ENCODE peak calls at places on chromosomes 1 and 21, in ten cellular contexts. W, I, P, S, O, N, Y, G, R and C are unnamed samples.

GRCh38 chr1:55696181-55696580 is 481.0 kb upstream of the USP24 start:
- DNase-seq in W (peak; percentile 69), I (peak; percentile 87), P (no peak), S (no peak), O (peak; percentile 83), N (no peak), Y (no peak), G (no peak), R (no peak), C (no peak)

GRCh38 chr1:17139637-17140036 is 20.4 kb upstream of the PADI2 start:
- DNase-seq in W (no peak), I (no peak), P (no peak), S (no peak), O (no peak), N (no peak), Y (no peak), G (no peak), R (no peak), C (no peak)

GRCh38 chr1:183368213-183369108 is 49.7 kb downstream of the NMNAT2 start:
- DNase-seq in W (no peak), I (no peak), P (no peak), S (no peak), O (no peak), N (no peak), Y (no peak), G (no peak), R (no peak), C (peak; percentile 4)

GRCh38 chr1:77031101-77031662 is 163.9 kb downstream of the ST6GALNAC5 start:
- DNase-seq in W (no peak), I (no peak), P (no peak), S (no peak), O (no peak), N (peak; percentile 26), Y (no peak), G (no peak), R (no peak), C (peak; percentile 9)

GRCh38 chr21:37983336-37984095 is 67.3 kb upstream of the KCNJ6 start:
- DNase-seq in W (no peak), I (peak; percentile 9), P (no peak), S (no peak), O (no peak), N (peak; percentile 7), Y (no peak), G (no peak), R (no peak), C (no peak)

GRCh38 chr1:207672525-207673130 is 27.7 kb downstream of the CR1L start:
- DNase-seq in W (no peak), I (no peak), P (peak; percentile 35), S (no peak), O (no peak), N (peak; percentile 27), Y (no peak), G (no peak), R (peak; percentile 32), C (peak; percentile 73)

GRCh38 chr1:245606157-245606725 is 451.5 kb downstream of the KIF26B start:
- DNase-seq in W (no peak), I (peak; percentile 32), P (no peak), S (no peak), O (no peak), N (no peak), Y (no peak), G (peak; percentile 52), R (no peak), C (no peak)

GRCh38 chr1:181603735-181604410 is 120.6 kb downstream of the CACNA1E start:
- DNase-seq in W (no peak), I (no peak), P (no peak), S (no peak), O (no peak), N (no peak), Y (no peak), G (no peak), R (no peak), C (no peak)

GRCh38 chr1:1273535-1274298 is at the start of gene UBE2J2:
- DNase-seq in W (peak; percentile 95), I (peak; percentile 98), P (peak; percentile 95), S (peak; percentile 94), O (peak; percentile 97), N (peak; percentile 75), Y (peak; percentile 96), G (peak; percentile 98), R (peak; percentile 96), C (peak; percentile 93)

GRCh38 chr1:101408212-101409042 is 171.6 kb downstream of the S1PR1 start:
- DNase-seq in W (no peak), I (no peak), P (no peak), S (no peak), O (no peak), N (no peak), Y (no peak), G (no peak), R (no peak), C (no peak)

GRCh38 chr1:101406271-101406670 is 169.5 kb downstream of the S1PR1 start:
- DNase-seq in W (no peak), I (no peak), P (no peak), S (no peak), O (no peak), N (no peak), Y (no peak), G (no peak), R (no peak), C (no peak)

GRCh38 chr1:101409102-101409501 is 172.3 kb downstream of the S1PR1 start:
- DNase-seq in W (no peak), I (no peak), P (no peak), S (no peak), O (no peak), N (no peak), Y (no peak), G (no peak), R (no peak), C (no peak)

GRCh38 chr1:101407505-101408211 is 170.8 kb downstream of the S1PR1 start:
- DNase-seq in W (no peak), I (no peak), P (no peak), S (no peak), O (no peak), N (no peak), Y (no peak), G (no peak), R (no peak), C (no peak)

GRCh38 chr1:101410048-101410878 is 173.4 kb downstream of the S1PR1 start:
- DNase-seq in W (no peak), I (no peak), P (no peak), S (no peak), O (no peak), N (no peak), Y (no peak), G (no peak), R (no peak), C (peak; percentile 43)
- H3K4me3 ChIP-seq in W (no peak overlapping the region), I (no peak overlapping the region), P (no peak overlapping the region), S (no peak overlapping the region), O (no peak overlapping the region), N (no peak overlapping the region), Y (no peak overlapping the region), G (no peak overlapping the region), R (no peak overlapping the region), C (no peak overlapping the region)

DNA sequence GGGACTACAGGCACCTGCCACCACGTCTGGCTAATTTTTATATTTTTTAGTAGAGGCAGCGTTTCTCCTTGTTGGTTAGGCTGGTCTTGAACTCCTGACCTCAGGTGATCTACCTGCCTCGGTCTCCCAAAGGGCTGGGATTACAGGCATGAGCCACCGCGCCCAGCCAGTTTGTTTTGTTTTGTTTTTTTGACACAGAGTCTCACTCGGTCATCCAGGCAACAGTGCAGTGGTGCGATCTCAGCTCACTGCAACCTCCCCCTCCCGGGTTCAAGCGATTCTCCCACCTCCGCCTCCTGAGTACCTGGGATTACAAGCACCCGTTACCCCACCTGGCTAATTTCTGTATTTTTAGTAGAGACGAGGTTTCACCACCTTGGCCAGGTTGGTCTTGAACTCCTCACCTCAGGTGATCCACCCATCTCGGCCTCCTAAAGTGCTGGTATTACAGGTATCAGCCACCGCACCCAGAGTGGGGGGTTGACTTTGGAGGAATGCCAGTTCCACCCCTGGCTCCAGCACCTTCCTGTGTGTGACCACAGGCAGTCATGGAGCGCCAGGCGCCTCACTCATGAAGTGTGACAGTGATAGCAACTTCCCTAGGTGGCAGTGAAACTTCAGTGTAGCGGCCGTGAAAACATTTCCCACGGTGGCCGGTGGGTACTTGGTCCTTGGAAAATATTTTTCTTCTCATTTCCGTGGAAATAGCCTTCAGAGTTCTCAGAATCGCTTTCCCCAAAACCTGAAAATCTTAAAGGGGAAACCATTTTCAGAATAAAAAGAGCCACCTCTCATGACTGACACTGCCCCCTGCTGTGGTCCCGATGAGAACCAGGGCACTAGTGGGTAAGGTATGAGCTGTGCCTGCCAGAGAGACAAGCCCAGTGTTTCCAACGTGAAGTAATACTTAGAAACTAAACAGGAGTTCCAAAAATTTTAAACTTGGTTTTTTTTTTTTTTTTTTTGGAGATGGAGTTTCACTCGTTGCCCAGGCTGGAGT is 48.6 kb downstream of the WDR4 start:
- DNase-seq in W (peak; percentile 15), I (peak; percentile 73), P (peak; percentile 25), S (no peak), O (peak; percentile 60), N (no peak), Y (no peak), G (no peak), R (no peak), C (peak; percentile 46)
- TF ChIP-seq POLR2A in W (no peak), I (no peak), P (no peak), S (no peak), O (no peak), N (peak; percentile 12), Y (no peak), G (no peak), R (no peak), C (no peak)

DNA sequence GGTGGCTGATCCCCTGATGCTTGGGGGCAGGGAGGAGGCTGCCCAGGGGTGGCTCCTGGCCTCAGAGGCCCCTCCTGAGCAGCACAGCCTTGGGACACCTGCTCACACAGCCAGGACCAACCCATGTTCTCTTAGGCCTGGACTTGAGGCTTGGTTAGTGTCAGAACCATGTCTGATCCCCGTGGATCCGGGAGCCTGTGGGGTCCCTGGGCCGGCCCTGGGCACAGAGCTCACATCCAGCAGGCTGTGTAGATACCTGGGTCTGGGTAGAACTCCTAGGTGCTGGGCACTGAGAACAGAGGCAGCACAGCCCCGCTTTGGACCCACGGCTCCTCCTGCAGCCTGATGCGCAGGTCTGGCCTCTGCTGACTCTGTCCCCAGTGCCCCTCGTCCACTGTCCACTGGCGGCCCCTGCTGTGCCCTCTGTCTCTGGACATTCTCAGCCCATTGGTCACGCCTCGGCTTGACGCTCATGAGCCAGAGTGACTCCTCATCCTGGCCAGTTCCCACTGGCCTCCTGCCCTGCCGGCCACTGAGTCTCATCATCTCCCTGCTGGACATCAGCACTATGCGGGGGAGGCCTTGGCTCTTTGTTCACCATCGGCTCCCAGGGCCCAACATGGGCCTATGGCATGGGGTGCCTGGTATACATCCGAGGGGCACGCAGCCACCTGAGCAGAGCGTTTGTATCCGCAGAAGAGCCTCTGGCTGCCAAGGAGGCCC is 70.2 kb downstream of the TRIM11 start:
- DNase-seq in W (peak; percentile 9), I (peak; percentile 81), P (no peak), S (peak; percentile 7), O (peak; percentile 62), N (no peak), Y (peak; percentile 3), G (peak; percentile 28), R (peak; percentile 14), C (no peak)
- TF ChIP-seq CTCF in W (no peak), I (no peak), P (no peak), S (no peak), O (no peak), N (no peak), Y (no peak), G (no peak), R (no peak), C (no peak)

DNA sequence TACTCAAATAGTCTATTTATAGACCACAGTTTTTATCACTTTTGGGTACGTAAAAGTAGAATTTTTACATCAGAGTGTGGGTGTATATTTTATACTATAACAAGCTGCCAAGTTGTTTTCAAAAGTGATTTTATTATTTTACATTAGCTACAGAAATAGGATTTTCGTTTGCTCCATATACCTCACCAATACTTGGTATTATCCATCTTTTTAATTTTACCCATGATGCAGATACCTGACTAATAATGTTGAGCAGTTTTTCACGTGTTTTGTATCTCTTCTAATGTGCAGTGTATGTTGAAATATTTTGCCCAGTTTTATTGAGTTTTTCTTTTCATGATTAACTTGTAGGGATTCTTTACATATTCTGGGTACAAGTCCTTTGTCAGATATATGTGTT is 379.8 kb downstream of the MATN1 start:
- DNase-seq in W (no peak), I (no peak), P (no peak), S (no peak), O (no peak), N (no peak), Y (no peak), G (no peak), R (no peak), C (no peak)
- H3K4me3 ChIP-seq in W (no peak overlapping the region), I (no peak overlapping the region), P (no peak overlapping the region), S (no peak overlapping the region), O (no peak overlapping the region), N (no peak overlapping the region), Y (no peak overlapping the region), G (no peak overlapping the region), R (no peak overlapping the region), C (no peak overlapping the region)